ENCODE peak calls at places on chromosome 11, in five cellular contexts. X is ACHN; A is naive thymus-derived CD8-positive, alpha-beta T cell; D is pancreas; Y is activated T-cell treated with anti-CD3 and anti-CD28 coated beads for 1 hour. U is an unnamed sample.

GRCh38 chr11:8265681-8266241 is 2.1 kb upstream of the LMO1 start:
- DNase-seq in Y (no peak), D (peak), X (peak), A (no peak), U (no peak)

GRCh38 chr11:14320020-14320419 is 39.0 kb downstream of the RRAS2 start:
- DNase-seq in X (no peak), Y (no peak), A (peak), D (no peak), U (peak)

GRCh38 chr11:73331138-73331916 is 23.3 kb downstream of the ARHGEF17 start:
- DNase-seq in A (no peak), D (no peak), Y (no peak), X (no peak), U (peak)

GRCh38 chr11:23205156-23205871 is 345.0 kb upstream of the CCDC179 start:
- DNase-seq in X (no peak), A (no peak), D (no peak), Y (no peak), U (peak)

GRCh38 chr11:14288189-14288935 is 70.6 kb downstream of the RRAS2 start:
- DNase-seq in Y (no peak), D (no peak), X (peak), A (no peak), U (peak)

GRCh38 chr11:36326524-36327419 is 30.7 kb downstream of the PRR5L start:
- DNase-seq in X (no peak), A (no peak), Y (no peak), D (no peak), U (no peak)

GRCh38 chr11:280762-281485 is 2.7 kb downstream of the NLRP6 start:
- DNase-seq in X (no peak), A (no peak), D (no peak), Y (no peak), U (no peak)

GRCh38 chr11:125916683-125917337 is 12.5 kb downstream of the DDX25 start:
- DNase-seq in D (no peak), X (no peak), Y (no peak), A (no peak), U (no peak)

GRCh38 chr11:47899801-47900200 is 51.7 kb upstream of the NUP160 start:
- DNase-seq in A (no peak), X (no peak), Y (no peak), D (no peak), U (no peak)

GRCh38 chr11:536841-537621 is at the start of gene LRRC56:
- DNase-seq in X (no peak), Y (peak), D (peak), A (peak), U (peak)

GRCh38 chr11:120842195-120842594 is 181.7 kb upstream of the TBCEL start:
- DNase-seq in X (no peak), Y (no peak), D (no peak), A (no peak), U (no peak)

GRCh38 chr11:107562647-107563208 is 2.8 kb downstream of the ALKBH8 start:
- DNase-seq in D (no peak), A (no peak), Y (no peak), X (peak), U (peak)

GRCh38 chr11:35912883-35913614 is 30.8 kb upstream of the LDLRAD3 start:
- DNase-seq in X (no peak), D (no peak), A (no peak), Y (no peak), U (no peak)

GRCh38 chr11:110447897-110448522 is 18.3 kb downstream of the FDX1 start:
- DNase-seq in Y (no peak), X (peak), D (no peak), A (peak), U (no peak)

GRCh38 chr11:5910521-5910920 is 17.5 kb downstream of the OR52E5 start:
- DNase-seq in A (no peak), Y (no peak), D (no peak), X (no peak), U (no peak)

GRCh38 chr11:17418437-17418836 is 30.0 kb upstream of the KCNJ11 start:
- DNase-seq in D (no peak), X (no peak), Y (no peak), A (no peak), U (no peak)

GRCh38 chr11:58058276-58059010 is 27.7 kb downstream of the OR6Q1 start:
- DNase-seq in A (no peak), D (peak), X (no peak), Y (no peak), U (no peak)

GRCh38 chr11:67056640-67057409 is at the start of gene RHOD:
- DNase-seq in X (peak), D (peak), Y (peak), A (peak), U (peak)

GRCh38 chr11:83235825-83236224 is 42.3 kb downstream of the ANKRD42 start:
- DNase-seq in Y (no peak), D (no peak), X (no peak), A (no peak), U (peak)

GRCh38 chr11:72675221-72675620 is 999 bp upstream of the PDE2A start:
- DNase-seq in X (no peak), A (no peak), Y (no peak), D (no peak), U (no peak)

GRCh38 chr11:11514246-11514645 is 107.6 kb downstream of the GALNT18 start:
- DNase-seq in A (no peak), Y (no peak), D (no peak), X (no peak), U (no peak)

GRCh38 chr11:92964471-92964870 is 5.0 kb upstream of the MTNR1B start:
- DNase-seq in D (no peak), A (no peak), X (no peak), Y (no peak), U (no peak)

GRCh38 chr11:15815246-15816209 is 540.8 kb downstream of the SOX6 start:
- DNase-seq in D (no peak), A (no peak), X (no peak), Y (no peak), U (peak)

GRCh38 chr11:133951484-133952198 is 5.1 kb downstream of the IGSF9B start:
- DNase-seq in A (no peak), Y (no peak), D (no peak), X (no peak), U (peak)

GRCh38 chr11:8810331-8811301 is 100.4 kb upstream of the AKIP1 start:
- DNase-seq in A (no peak), X (peak), Y (no peak), D (peak), U (peak)

GRCh38 chr11:2591805-2592204 is 108.0 kb downstream of the KCNQ1OT1 start:
- DNase-seq in A (no peak), D (peak), Y (no peak), X (no peak), U (no peak)

GRCh38 chr11:93740802-93741093 is 547 bp downstream of the TAF1D start:
- DNase-seq in X (peak), Y (peak), A (no peak), D (peak), U (peak)

U was measured in adipocyte.